ENCODE peak calls at places on chromosomes 16 and 17, in five cellular contexts. O is left lung; W is activated naive CD8-positive, alpha-beta T cell treated with anti-CD3 and anti-CD28 coated beads, Interleukin-2, amount 50 U/mL, for 24 hours; J is AML-193; I is WTC11. N is an unnamed sample.

GRCh38 chr16:3945751-3946603 is 65.5 kb upstream of the CREBBP start:
- DNase-seq in O (no peak), J (no peak), I (no peak), W (no peak), N (no peak)

GRCh38 chr16:53775821-53776431 is 72.0 kb downstream of the FTO start:
- DNase-seq in J (peak; percentile 80), I (no peak), O (no peak), W (no peak), N (no peak)

GRCh38 chr16:31087481-31087880 is 1.3 kb downstream of the PRSS53 start:
- DNase-seq in W (no peak), O (no peak), I (no peak), J (no peak), N (no peak)

GRCh38 chr17:40331743-40332641 is 23.0 kb downstream of the RARA start:
- DNase-seq in W (no peak), J (no peak), O (peak; percentile 92), I (no peak), N (no peak)

GRCh38 chr17:43536236-43537088 is 9.7 kb downstream of the ETV4 start:
- DNase-seq in O (no peak), J (no peak), W (no peak), I (no peak), N (no peak)

GRCh38 chr17:15263206-15263579 is 1.9 kb downstream of the PMP22 start:
- DNase-seq in O (no peak), W (no peak), I (peak; percentile 57), J (no peak), N (no peak)

GRCh38 chr17:3944485-3945388 is 19.5 kb downstream of the ATP2A3 start:
- DNase-seq in I (peak; percentile 87), W (peak; percentile 47), O (peak; percentile 85), J (no peak), N (peak; percentile 21)

GRCh38 chr17:37824534-37825485 is 80.0 kb upstream of the HNF1B start:
- DNase-seq in J (no peak), O (no peak), W (no peak), I (no peak), N (no peak)

GRCh38 chr17:67528751-67529436 is 151.8 kb downstream of the PITPNC1 start:
- DNase-seq in J (no peak), O (peak; percentile 88), W (no peak), I (peak; percentile 69), N (no peak)

GRCh38 chr16:57672416-57672815 is 4.3 kb downstream of the ADGRG3 start:
- DNase-seq in J (no peak), W (no peak), I (no peak), O (no peak), N (no peak)

GRCh38 chr17:35734396-35734795 is 3.0 kb downstream of the RASL10B start:
- DNase-seq in J (no peak), I (no peak), W (no peak), O (no peak), N (no peak)

GRCh38 chr16:22141746-22142145 is 20.6 kb upstream of the SDR42E2 start:
- DNase-seq in J (no peak), W (no peak), I (peak; percentile 55), O (no peak), N (no peak)

GRCh38 chr16:74748042-74748709 is 26.4 kb downstream of the FA2H start:
- DNase-seq in I (no peak), J (no peak), O (no peak), W (no peak), N (no peak)

GRCh38 chr17:50950002-50950877 is 84.1 kb upstream of the TOB1 start:
- DNase-seq in W (peak; percentile 66), O (peak; percentile 92), I (peak; percentile 80), J (peak; percentile 96), N (peak; percentile 75)

GRCh38 chr16:56625140-56625942 is at the start of gene MT1E:
- DNase-seq in J (peak; percentile 52), I (peak; percentile 67), O (peak; percentile 89), W (peak; percentile 44), N (peak; percentile 79)

GRCh38 chr17:64411999-64412771 is 21.5 kb upstream of the PECAM1 start:
- DNase-seq in O (peak; percentile 86), I (peak; percentile 59), J (peak; percentile 93), W (peak; percentile 18), N (no peak)

GRCh38 chr17:79073706-79074088 is 927 bp upstream of the ENGASE start:
- DNase-seq in I (no peak), J (no peak), W (no peak), O (no peak), N (no peak)

GRCh38 chr17:35018814-35019213 is 38.5 kb downstream of the LIG3 start:
- DNase-seq in I (no peak), J (no peak), W (no peak), O (no peak), N (no peak)

GRCh38 chr17:38428643-38429371 is 543 bp downstream of the ARHGAP23 start:
- DNase-seq in O (peak; percentile 89), J (peak; percentile 42), W (peak; percentile 31), I (no peak), N (peak; percentile 26)

GRCh38 chr17:83064021-83064731 is 15.2 kb upstream of the METRNL start:
- DNase-seq in J (no peak), O (no peak), I (no peak), W (no peak), N (no peak)

GRCh38 chr17:7124923-7125322 is 10.3 kb upstream of the ASGR2 start:
- DNase-seq in W (no peak), J (no peak), O (peak; percentile 16), I (no peak), N (no peak)

GRCh38 chr16:68433316-68433715 is 15.0 kb downstream of the SMPD3 start:
- DNase-seq in I (no peak), J (no peak), W (no peak), O (no peak), N (no peak)

GRCh38 chr16:89478576-89479221 is 11.7 kb downstream of the ANKRD11 start:
- DNase-seq in I (no peak), O (no peak), W (no peak), J (no peak), N (no peak)

GRCh38 chr17:29238133-29238850 is 8.4 kb upstream of the CRYBA1 start:
- DNase-seq in J (no peak), O (no peak), I (no peak), W (no peak), N (no peak)

GRCh38 chr16:59067207-59067606 is 333.1 kb upstream of the GOT2 start:
- DNase-seq in W (no peak), I (no peak), O (no peak), J (peak; percentile 81), N (no peak)

GRCh38 chr16:85697441-85697840 is 8.7 kb upstream of the GINS2 start:
- DNase-seq in O (no peak), J (no peak), I (no peak), W (no peak), N (no peak)

GRCh38 chr17:42271277-42271922 is 4.8 kb downstream of the STAT5B start:
- DNase-seq in W (no peak), I (no peak), J (peak; percentile 48), O (no peak), N (no peak)

GRCh38 chr17:42677921-42678781 is 1.4 kb upstream of the PLEKHH3 start:
- DNase-seq in O (peak; percentile 94), W (peak; percentile 82), I (peak; percentile 91), J (peak; percentile 96), N (peak; percentile 81)

GRCh38 chr17:80584171-80584905 is 39.7 kb downstream of the RPTOR start:
- DNase-seq in I (no peak), J (no peak), W (no peak), O (no peak), N (no peak)

GRCh38 chr17:48432820-48433775 is 3.1 kb upstream of the SKAP1 start:
- DNase-seq in W (no peak), O (no peak), J (no peak), I (no peak), N (no peak)

GRCh38 chr16:2738615-2739014 is 13.8 kb upstream of the SRRM2 start:
- DNase-seq in J (no peak), O (peak; percentile 49), I (no peak), W (no peak), N (no peak)

GRCh38 chr17:45372325-45372869 is 55.6 kb upstream of the MAP3K14 start:
- DNase-seq in W (no peak), I (peak; percentile 9), O (no peak), J (no peak), N (no peak)

N was measured in activated T-cell treated with anti-CD3 and anti-CD28 coated beads, Interleukin-2, amount 50 U/mL, for 72 hours.